ENCODE peak calls at places on chromosome 6, in eight cellular contexts. One of them, this sample, is unnamed.

GRCh38 chr6:131592935-131593334 is 19.9 kb downstream of the ARG1 start:
- DNase-seq in mammary epithelial cell: no peak
- DNase-seq in omental fat pad: no peak
- DNase-seq in GM23338: no peak
- DNase-seq in colonic mucosa: no peak
- DNase-seq in Panc1: no peak
- DNase-seq in fibroblast of mammary gland: no peak
- DNase-seq in tibial nerve: no peak
- DNase-seq in this sample: no peak

GRCh38 chr6:77822265-77822664 is 169.4 kb downstream of the MEI4 start:
- DNase-seq in colonic mucosa: no peak
- DNase-seq in Panc1: no peak
- DNase-seq in mammary epithelial cell: no peak
- DNase-seq in GM23338: no peak
- DNase-seq in tibial nerve: no peak
- DNase-seq in fibroblast of mammary gland: no peak
- DNase-seq in omental fat pad: no peak
- DNase-seq in this sample: no peak

GRCh38 chr6:72621243-72622093 is at the start of gene KCNQ5:
- DNase-seq in mammary epithelial cell: peak
- DNase-seq in colonic mucosa: no peak
- DNase-seq in omental fat pad: no peak
- DNase-seq in fibroblast of mammary gland: no peak
- DNase-seq in tibial nerve: no peak
- DNase-seq in Panc1: no peak
- DNase-seq in GM23338: peak
- DNase-seq in this sample: peak

GRCh38 chr6:82095091-82095490 is 152.5 kb downstream of the IBTK start:
- DNase-seq in omental fat pad: no peak
- DNase-seq in GM23338: peak
- DNase-seq in colonic mucosa: no peak
- DNase-seq in Panc1: no peak
- DNase-seq in tibial nerve: no peak
- DNase-seq in fibroblast of mammary gland: no peak
- DNase-seq in mammary epithelial cell: no peak
- DNase-seq in this sample: no peak

GRCh38 chr6:2296781-2297180 is 51.4 kb upstream of the GMDS start:
- DNase-seq in GM23338: peak
- DNase-seq in omental fat pad: no peak
- DNase-seq in mammary epithelial cell: no peak
- DNase-seq in tibial nerve: no peak
- DNase-seq in Panc1: no peak
- DNase-seq in fibroblast of mammary gland: no peak
- DNase-seq in colonic mucosa: no peak
- DNase-seq in this sample: no peak

GRCh38 chr6:148969679-148970078 is 222.8 kb downstream of the UST start:
- DNase-seq in Panc1: no peak
- DNase-seq in fibroblast of mammary gland: peak
- DNase-seq in omental fat pad: no peak
- DNase-seq in colonic mucosa: no peak
- DNase-seq in GM23338: peak
- DNase-seq in mammary epithelial cell: no peak
- DNase-seq in tibial nerve: peak
- DNase-seq in this sample: no peak

GRCh38 chr6:106125925-106126435 is 39.8 kb downstream of the PRDM1 start:
- DNase-seq in GM23338: no peak
- DNase-seq in colonic mucosa: peak
- DNase-seq in mammary epithelial cell: no peak
- DNase-seq in fibroblast of mammary gland: no peak
- DNase-seq in Panc1: no peak
- DNase-seq in tibial nerve: no peak
- DNase-seq in omental fat pad: no peak
- DNase-seq in this sample: no peak

GRCh38 chr6:81534934-81535465 is 217.5 kb downstream of the TENT5A start:
- DNase-seq in mammary epithelial cell: no peak
- DNase-seq in fibroblast of mammary gland: no peak
- DNase-seq in tibial nerve: no peak
- DNase-seq in colonic mucosa: no peak
- DNase-seq in Panc1: no peak
- DNase-seq in omental fat pad: no peak
- DNase-seq in GM23338: no peak
- DNase-seq in this sample: no peak

GRCh38 chr6:44556046-44556445 is 168.5 kb downstream of the CDC5L start:
- DNase-seq in fibroblast of mammary gland: no peak
- DNase-seq in GM23338: no peak
- DNase-seq in tibial nerve: peak
- DNase-seq in colonic mucosa: no peak
- DNase-seq in omental fat pad: no peak
- DNase-seq in Panc1: no peak
- DNase-seq in mammary epithelial cell: no peak
- DNase-seq in this sample: no peak

GRCh38 chr6:26309731-26310142 is 55.3 kb upstream of the BTN3A2 start:
- DNase-seq in mammary epithelial cell: peak
- DNase-seq in tibial nerve: no peak
- DNase-seq in Panc1: no peak
- DNase-seq in GM23338: no peak
- DNase-seq in fibroblast of mammary gland: peak
- DNase-seq in omental fat pad: no peak
- DNase-seq in colonic mucosa: no peak
- DNase-seq in this sample: no peak

DNA sequence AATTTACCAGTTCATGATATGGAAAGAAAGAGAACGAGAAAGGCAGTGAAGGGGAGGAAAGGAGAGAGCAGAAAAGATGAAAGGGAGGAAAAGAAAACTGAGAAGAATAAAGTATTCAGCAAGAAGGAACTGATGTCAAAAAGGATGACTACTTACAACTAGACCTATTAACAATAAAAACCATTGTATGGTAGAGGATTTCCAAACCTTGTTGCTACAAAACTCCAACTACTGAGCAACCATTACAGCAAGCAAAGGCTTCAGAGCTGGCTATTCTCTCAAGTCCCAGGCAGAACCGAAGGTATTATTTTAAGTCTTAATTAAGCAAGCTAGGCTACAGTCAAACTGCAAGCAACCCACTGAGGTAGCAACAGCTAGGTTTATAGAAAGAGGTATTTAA is 142.2 kb downstream of the BTBD9 start:
- DNase-seq in colonic mucosa: no peak
- DNase-seq in tibial nerve: no peak
- DNase-seq in omental fat pad: no peak
- DNase-seq in GM23338: no peak
- DNase-seq in Panc1: no peak
- DNase-seq in mammary epithelial cell: no peak
- DNase-seq in fibroblast of mammary gland: no peak
- DNase-seq in this sample: no peak
- TF ChIP-seq CTCF in colonic mucosa: no peak
- TF ChIP-seq CTCF in tibial nerve: no peak
- TF ChIP-seq CTCF in omental fat pad: no peak
- TF ChIP-seq CTCF in GM23338: no peak
- TF ChIP-seq CTCF in Panc1: no peak
- TF ChIP-seq CTCF in mammary epithelial cell: no peak
- TF ChIP-seq CTCF in fibroblast of mammary gland: no peak
- TF ChIP-seq CTCF in this sample: no peak

GRCh38 chr6:41071501-41071922 is 644 bp downstream of the OARD1 start:
- DNase-seq in Panc1: no peak
- DNase-seq in mammary epithelial cell: no peak
- DNase-seq in omental fat pad: no peak
- DNase-seq in tibial nerve: no peak
- DNase-seq in colonic mucosa: no peak
- DNase-seq in GM23338: no peak
- DNase-seq in fibroblast of mammary gland: no peak
- DNase-seq in this sample: no peak

GRCh38 chr6:41073203-41073967 is 611 bp downstream of the NFYA start:
- DNase-seq in GM23338: peak
- DNase-seq in mammary epithelial cell: peak
- DNase-seq in colonic mucosa: peak
- DNase-seq in Panc1: no peak
- DNase-seq in omental fat pad: peak
- DNase-seq in tibial nerve: peak
- DNase-seq in fibroblast of mammary gland: no peak
- DNase-seq in this sample: no peak

GRCh38 chr6:41072836-41073202 is at the start of gene NFYA:
- DNase-seq in tibial nerve: peak
- DNase-seq in GM23338: peak
- DNase-seq in colonic mucosa: no peak
- DNase-seq in omental fat pad: no peak
- DNase-seq in Panc1: no peak
- DNase-seq in fibroblast of mammary gland: peak
- DNase-seq in mammary epithelial cell: no peak
- DNase-seq in this sample: peak

GRCh38 chr6:41073968-41074691 is 1.4 kb downstream of the NFYA start:
- DNase-seq in omental fat pad: no peak
- DNase-seq in tibial nerve: no peak
- DNase-seq in mammary epithelial cell: no peak
- DNase-seq in fibroblast of mammary gland: peak
- DNase-seq in Panc1: no peak
- DNase-seq in GM23338: peak
- DNase-seq in colonic mucosa: no peak
- DNase-seq in this sample: no peak

DNA sequence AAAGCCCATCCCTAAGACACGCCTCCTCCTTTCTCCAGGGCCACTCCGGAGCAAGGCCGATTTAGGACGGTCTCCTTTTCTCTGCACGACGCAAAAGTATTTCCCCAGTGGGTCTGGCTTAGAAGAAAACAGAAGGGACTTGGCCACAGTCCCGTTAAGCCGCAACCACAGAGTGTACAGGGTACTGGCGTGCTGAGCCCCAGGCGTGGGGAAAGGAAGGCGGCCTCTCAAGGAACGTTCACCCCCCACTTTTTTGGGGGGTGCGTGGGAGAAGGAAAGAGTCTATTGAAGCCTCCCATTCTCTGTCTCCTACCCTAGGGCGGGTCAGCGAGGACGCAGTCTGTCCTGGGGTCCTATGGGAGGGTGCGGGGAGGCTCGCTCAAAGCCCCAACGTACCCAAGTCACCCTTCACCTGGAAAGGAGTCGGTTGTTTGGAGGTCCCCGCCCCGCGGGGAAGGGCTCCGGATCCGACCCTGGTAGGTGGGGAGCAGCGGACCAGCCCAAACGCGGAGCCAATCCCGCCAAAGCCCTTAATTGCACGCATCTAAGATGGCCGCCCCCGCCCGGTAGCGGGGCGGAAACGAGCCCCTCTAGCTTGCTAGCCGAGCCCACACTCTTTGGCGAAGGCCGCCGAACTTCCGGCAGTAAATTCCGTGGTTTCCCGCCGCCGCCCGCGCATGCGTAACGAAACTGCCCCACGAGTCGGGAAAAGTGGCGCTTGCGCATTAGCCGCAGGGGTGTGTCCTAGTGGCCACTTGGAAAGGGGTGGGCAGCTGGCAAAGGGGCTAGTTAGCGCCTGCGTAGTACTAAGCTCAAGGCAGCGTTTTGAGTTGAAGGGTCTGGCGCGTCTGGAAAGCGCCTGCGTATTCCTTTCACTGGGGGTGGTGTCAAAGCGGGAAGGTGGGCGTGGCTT is at the start of gene OARD1:
- DNase-seq in colonic mucosa: peak
- DNase-seq in Panc1: peak
- DNase-seq in omental fat pad: peak
- DNase-seq in mammary epithelial cell: peak
- DNase-seq in tibial nerve: peak
- DNase-seq in GM23338: peak
- DNase-seq in fibroblast of mammary gland: peak
- DNase-seq in this sample: no peak
- TF ChIP-seq CTCF in colonic mucosa: no peak
- TF ChIP-seq CTCF in Panc1: no peak
- TF ChIP-seq CTCF in omental fat pad: no peak
- TF ChIP-seq CTCF in mammary epithelial cell: no peak
- TF ChIP-seq CTCF in tibial nerve: no peak
- TF ChIP-seq CTCF in GM23338: no peak
- TF ChIP-seq CTCF in fibroblast of mammary gland: no peak
- TF ChIP-seq CTCF in this sample: no peak

GRCh38 chr6:4282926-4283325 is 147.6 kb upstream of the ECI2 start:
- DNase-seq in omental fat pad: no peak
- DNase-seq in colonic mucosa: no peak
- DNase-seq in fibroblast of mammary gland: no peak
- DNase-seq in tibial nerve: no peak
- DNase-seq in GM23338: no peak
- DNase-seq in Panc1: no peak
- DNase-seq in mammary epithelial cell: no peak
- DNase-seq in this sample: no peak

GRCh38 chr6:4280721-4281120 is 145.3 kb upstream of the ECI2 start:
- DNase-seq in GM23338: no peak
- DNase-seq in colonic mucosa: no peak
- DNase-seq in tibial nerve: no peak
- DNase-seq in fibroblast of mammary gland: peak
- DNase-seq in mammary epithelial cell: peak
- DNase-seq in Panc1: no peak
- DNase-seq in omental fat pad: no peak
- DNase-seq in this sample: no peak

GRCh38 chr6:4280031-4280430 is 144.7 kb upstream of the ECI2 start:
- DNase-seq in Panc1: no peak
- DNase-seq in tibial nerve: no peak
- DNase-seq in colonic mucosa: no peak
- DNase-seq in fibroblast of mammary gland: no peak
- DNase-seq in GM23338: no peak
- DNase-seq in omental fat pad: no peak
- DNase-seq in mammary epithelial cell: no peak
- DNase-seq in this sample: no peak

GRCh38 chr6:4281341-4282293 is 146.2 kb upstream of the ECI2 start:
- DNase-seq in mammary epithelial cell: peak
- DNase-seq in fibroblast of mammary gland: peak
- DNase-seq in Panc1: no peak
- DNase-seq in tibial nerve: no peak
- DNase-seq in colonic mucosa: peak
- DNase-seq in omental fat pad: peak
- DNase-seq in GM23338: peak
- DNase-seq in this sample: no peak
- TF ChIP-seq CTCF in mammary epithelial cell: peak
- TF ChIP-seq CTCF in fibroblast of mammary gland: no peak
- TF ChIP-seq CTCF in Panc1: peak
- TF ChIP-seq CTCF in tibial nerve: peak
- TF ChIP-seq CTCF in colonic mucosa: no peak
- TF ChIP-seq CTCF in omental fat pad: no peak
- TF ChIP-seq CTCF in GM23338: peak
- TF ChIP-seq CTCF in this sample: no peak

GRCh38 chr6:167825759-167826229 is 917 bp upstream of the AFDN start:
- DNase-seq in colonic mucosa: peak
- DNase-seq in fibroblast of mammary gland: no peak
- DNase-seq in tibial nerve: no peak
- DNase-seq in mammary epithelial cell: peak
- DNase-seq in GM23338: peak
- DNase-seq in omental fat pad: no peak
- DNase-seq in Panc1: no peak
- DNase-seq in this sample: no peak

GRCh38 chr6:167825059-167825758 is 1.5 kb upstream of the AFDN start:
- DNase-seq in Panc1: no peak
- DNase-seq in tibial nerve: peak
- DNase-seq in colonic mucosa: no peak
- DNase-seq in GM23338: no peak
- DNase-seq in mammary epithelial cell: no peak
- DNase-seq in fibroblast of mammary gland: no peak
- DNase-seq in omental fat pad: no peak
- DNase-seq in this sample: no peak

GRCh38 chr6:167827588-167828324 is 1.0 kb downstream of the AFDN start:
- DNase-seq in fibroblast of mammary gland: no peak
- DNase-seq in GM23338: peak
- DNase-seq in colonic mucosa: peak
- DNase-seq in tibial nerve: peak
- DNase-seq in mammary epithelial cell: peak
- DNase-seq in Panc1: no peak
- DNase-seq in omental fat pad: no peak
- DNase-seq in this sample: no peak

GRCh38 chr6:167827062-167827587 is 414 bp downstream of the AFDN start:
- DNase-seq in GM23338: peak
- DNase-seq in omental fat pad: no peak
- DNase-seq in Panc1: no peak
- DNase-seq in colonic mucosa: no peak
- DNase-seq in fibroblast of mammary gland: no peak
- DNase-seq in mammary epithelial cell: no peak
- DNase-seq in tibial nerve: no peak
- DNase-seq in this sample: no peak

GRCh38 chr6:167826230-167827061 is at the start of gene AFDN:
- DNase-seq in fibroblast of mammary gland: no peak
- DNase-seq in omental fat pad: peak
- DNase-seq in tibial nerve: peak
- DNase-seq in Panc1: no peak
- DNase-seq in colonic mucosa: peak
- DNase-seq in mammary epithelial cell: peak
- DNase-seq in GM23338: peak
- DNase-seq in this sample: no peak
- TF ChIP-seq CTCF in fibroblast of mammary gland: no peak
- TF ChIP-seq CTCF in omental fat pad: peak
- TF ChIP-seq CTCF in tibial nerve: peak
- TF ChIP-seq CTCF in Panc1: peak
- TF ChIP-seq CTCF in colonic mucosa: no peak
- TF ChIP-seq CTCF in mammary epithelial cell: peak
- TF ChIP-seq CTCF in GM23338: peak
- TF ChIP-seq CTCF in this sample: no peak